ENCODE peak calls at places on chromosomes 6 and 20, in eight cellular contexts. D, U, F, X, S, J, T and K are unnamed samples. For H3K4me1, the result is how much of the 10 kb centered on the place peaks cover.

GRCh38 chr6:137105375-137105774 is 60.6 kb upstream of the IL20RA start:
- DNase-seq in D (no peak), U (no peak), F (no peak), X (no peak), S (no peak), J (no peak), T (no peak), K (no peak)

GRCh38 chr20:5788385-5788895 is 38.2 kb downstream of the SHLD1 start:
- DNase-seq in D (peak), U (peak), F (peak), X (peak), S (peak), J (peak), T (no peak), K (peak)

GRCh38 chr6:161031721-161032495 is 40.3 kb downstream of the MAP3K4 start:
- DNase-seq in D (peak), U (no peak), F (no peak), X (no peak), S (no peak), J (no peak), T (no peak), K (no peak)

GRCh38 chr20:59665656-59666555 is 61.6 kb downstream of the PHACTR3 start:
- DNase-seq in D (no peak), U (no peak), F (no peak), X (no peak), S (no peak), J (no peak), T (no peak), K (no peak)

GRCh38 chr6:87154641-87155271 is 609 bp upstream of the ZNF292 start:
- DNase-seq in D (peak), U (no peak), F (no peak), X (no peak), S (no peak), J (no peak), T (no peak), K (no peak)

GRCh38 chr6:71038966-71039365 is 82.1 kb upstream of the B3GAT2 start:
- DNase-seq in D (peak), U (no peak), F (no peak), X (no peak), S (no peak), J (no peak), T (no peak), K (no peak)

GRCh38 chr6:49121970-49122369 is 341.1 kb downstream of the MMUT start:
- DNase-seq in D (no peak), U (no peak), F (no peak), X (no peak), S (no peak), J (no peak), T (no peak), K (no peak)

GRCh38 chr20:46099491-46100287 is 9.9 kb upstream of the NCOA5 start:
- DNase-seq in D (no peak), U (peak), F (no peak), X (peak), S (no peak), J (peak), T (no peak), K (peak)

GRCh38 chr20:57264908-57265648 is 1.4 kb downstream of the BMP7 start:
- DNase-seq in D (no peak), U (no peak), F (no peak), X (no peak), S (no peak), J (peak), T (peak), K (no peak)

GRCh38 chr6:7230956-7231713 is 81.9 kb downstream of the SSR1 start:
- DNase-seq in D (no peak), U (no peak), F (no peak), X (no peak), S (no peak), J (no peak), T (no peak), K (no peak)

GRCh38 chr20:43992885-43993284 is 78.2 kb downstream of the TOX2 start:
- DNase-seq in D (no peak), U (no peak), F (no peak), X (no peak), S (no peak), J (no peak), T (no peak), K (no peak)

GRCh38 chr6:165662671-165663282 is at the start of gene PDE10A:
- DNase-seq in D (peak), U (peak), F (no peak), X (peak), S (no peak), J (peak), T (peak), K (no peak)

GRCh38 chr6:135861189-135861588 is 9.7 kb downstream of the PDE7B start:
- DNase-seq in D (no peak), U (no peak), F (no peak), X (no peak), S (no peak), J (no peak), T (no peak), K (no peak)

GRCh38 chr20:2700913-2701620 is 8.5 kb downstream of the EBF4 start:
- DNase-seq in D (no peak), U (no peak), F (no peak), X (no peak), S (no peak), J (no peak), T (no peak), K (no peak)

GRCh38 chr6:14984454-14984853 is 261.4 kb upstream of the JARID2 start:
- DNase-seq in D (peak), U (peak), F (no peak), X (peak), S (peak), J (no peak), T (no peak), K (peak)

GRCh38 chr20:11676618-11677289 is 240.9 kb upstream of the BTBD3 start:
- DNase-seq in D (peak), U (no peak), F (peak), X (peak), S (peak), J (peak), T (peak), K (no peak)

GRCh38 chr6:165744515-165745228 is 81.6 kb upstream of the PDE10A start:
- DNase-seq in D (peak), U (no peak), F (no peak), X (no peak), S (no peak), J (no peak), T (no peak), K (no peak)

GRCh38 chr6:85354761-85355618 is 94.9 kb upstream of the NT5E start:
- DNase-seq in D (peak), U (peak), F (peak), X (peak), S (peak), J (peak), T (peak), K (peak)

GRCh38 chr6:40923326-40923725 is 115.7 kb downstream of the UNC5CL start:
- DNase-seq in D (no peak), U (no peak), F (no peak), X (no peak), S (no peak), J (peak), T (no peak), K (no peak)

GRCh38 chr20:25048519-25048952 is 9.4 kb downstream of the ACSS1 start:
- DNase-seq in D (no peak), U (no peak), F (no peak), X (peak), S (peak), J (no peak), T (peak), K (no peak)

GRCh38 chr20:38308047-38308438 is 4.1 kb downstream of the BPI start:
- DNase-seq in D (no peak), U (no peak), F (no peak), X (no peak), S (no peak), J (no peak), T (no peak), K (no peak)

GRCh38 chr20:23187759-23188158 is 101.6 kb upstream of the CD93 start:
- DNase-seq in D (no peak), U (peak), F (no peak), X (peak), S (peak), J (no peak), T (peak), K (peak)

GRCh38 chr6:31205638-31206037 is 35.2 kb upstream of the POU5F1 start:
- DNase-seq in D (no peak), U (no peak), F (no peak), X (no peak), S (no peak), J (no peak), T (no peak), K (no peak)

GRCh38 chr20:45066372-45066771 is 34.6 kb downstream of the KCNS1 start:
- DNase-seq in D (peak), U (no peak), F (no peak), X (no peak), S (no peak), J (no peak), T (no peak), K (no peak)

GRCh38 chr6:141107562-141108160 is 1025.1 kb upstream of the GJE1 start:
- DNase-seq in D (no peak), U (no peak), F (peak), X (no peak), S (no peak), J (no peak), T (no peak), K (no peak)

GRCh38 chr6:158620963-158621693 is 23.4 kb downstream of the DYNLT1 start:
- DNase-seq in D (no peak), U (no peak), F (no peak), X (no peak), S (peak), J (no peak), T (no peak), K (peak)

GRCh38 chr6:113457156-113457555 is 400.0 kb upstream of the MARCKS start:
- DNase-seq in D (peak), U (no peak), F (no peak), X (no peak), S (no peak), J (no peak), T (no peak), K (no peak)

GRCh38 chr6:71197267-71197666 is 91.3 kb upstream of the OGFRL1 start:
- DNase-seq in D (peak), U (no peak), F (no peak), X (no peak), S (no peak), J (no peak), T (no peak), K (no peak)

GRCh38 chr20:33568378-33569289 is 78.7 kb downstream of the CBFA2T2 start:
- DNase-seq in D (peak), U (peak), F (no peak), X (peak), S (no peak), J (peak), T (no peak), K (no peak)

GRCh38 chr6:43086022-43086658 is 10.0 kb downstream of the PTK7 start:
- DNase-seq in D (no peak), U (no peak), F (no peak), X (no peak), S (no peak), J (no peak), T (no peak), K (no peak)

GRCh38 chr20:6718660-6719059 is 48.8 kb upstream of the BMP2 start:
- DNase-seq in D (no peak), U (no peak), F (no peak), X (no peak), S (no peak), J (no peak), T (no peak), K (no peak)

GRCh38 chr6:96058094-96058493 is 42.3 kb downstream of the FUT9 start:
- DNase-seq in D (no peak), U (no peak), F (no peak), X (no peak), S (no peak), J (no peak), T (no peak), K (no peak)

GRCh38 chr6:32118782-32119628 is 9.0 kb downstream of the ATF6B start:
- DNase-seq in D (peak), U (peak), F (peak), X (peak), S (peak), J (peak), T (peak), K (peak)

GRCh38 chr20:47677314-47678129 is 107.8 kb downstream of the SULF2 start:
- DNase-seq in D (peak), U (peak), F (peak), X (peak), S (no peak), J (peak), T (peak), K (peak)

GRCh38 chr6:42075159-42075838 is 25.0 kb downstream of the TAF8 start:
- DNase-seq in D (peak), U (peak), F (peak), X (peak), S (peak), J (peak), T (peak), K (peak)

GRCh38 chr6:13808806-13809205 is 5.6 kb downstream of the MCUR1 start:
- DNase-seq in D (no peak), U (no peak), F (no peak), X (no peak), S (no peak), J (no peak), T (no peak), K (no peak)

GRCh38 chr20:38452880-38453624 is 17.9 kb upstream of the SNHG17 start:
- DNase-seq in D (peak), U (no peak), F (no peak), X (no peak), S (no peak), J (no peak), T (peak), K (no peak)

DNA sequence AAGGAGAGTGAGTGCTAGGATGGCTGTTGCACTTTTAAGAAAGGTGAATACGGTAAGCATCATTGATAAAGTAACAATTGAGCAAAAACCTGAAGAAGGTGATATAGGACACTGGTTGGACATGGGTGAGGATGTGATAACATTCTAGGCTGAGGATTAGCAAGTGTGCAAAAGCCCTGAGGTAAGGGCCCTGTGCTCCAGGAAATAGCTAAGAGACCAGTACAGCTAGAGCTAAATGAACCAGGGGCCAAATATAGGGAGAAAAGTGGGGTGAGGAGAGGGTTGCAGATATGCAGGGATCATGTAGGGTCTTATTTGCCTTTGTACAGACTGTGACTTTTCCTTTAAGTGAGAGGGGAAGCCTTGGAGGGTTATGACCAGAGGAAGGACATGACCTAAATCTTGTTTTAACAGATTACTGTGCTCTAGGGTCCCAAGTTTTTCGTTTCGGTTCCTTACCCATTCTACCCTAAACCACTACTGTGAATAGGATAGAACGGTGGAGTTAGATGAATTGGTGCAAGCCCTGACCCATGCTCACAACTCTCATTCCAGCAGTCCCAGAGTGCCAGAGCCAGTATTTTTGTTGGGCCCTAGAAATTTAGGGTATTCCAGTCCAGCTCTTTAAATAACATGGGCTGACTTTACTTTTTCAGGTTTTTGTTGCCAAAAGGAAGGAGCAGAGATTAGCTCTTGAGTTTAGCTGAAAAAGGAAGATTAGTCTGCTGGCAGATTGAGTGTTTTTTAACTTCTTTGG is 10.7 kb downstream of the MAPK14 start:
- DNase-seq in D (no peak), U (no peak), F (no peak), X (no peak), S (no peak), J (no peak), T (no peak), K (no peak)
- H3K4me1 ChIP-seq in D (under half), U (half or more), F (under half), X (half or more), S (half or more), J (under half), T (half or more), K (under half)

DNA sequence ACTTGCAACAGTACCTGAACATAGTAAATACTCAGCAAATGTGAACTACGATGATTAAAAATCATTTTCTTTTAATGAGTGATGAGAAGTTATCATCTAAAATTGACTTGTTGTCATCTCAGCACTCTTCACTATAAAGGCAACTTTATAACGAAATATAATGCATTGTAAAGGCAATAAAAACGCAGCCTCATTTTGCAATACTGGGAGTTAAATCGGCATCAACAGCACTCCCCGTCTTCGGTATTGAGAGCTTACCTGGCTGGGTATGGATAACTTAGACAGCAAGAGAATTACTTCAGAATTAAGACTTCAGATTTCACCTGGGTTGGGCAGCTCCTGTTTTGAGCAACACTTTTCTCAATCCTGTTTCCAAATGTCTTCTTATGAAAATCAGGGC is 20.8 kb downstream of the NKX2-2 start:
- DNase-seq in D (no peak), U (no peak), F (no peak), X (no peak), S (no peak), J (no peak), T (no peak), K (no peak)
- TF ChIP-seq CTCF in D (no peak), U (no peak), F (no peak), X (no peak), S (no peak), J (no peak), T (no peak), K (no peak)

GRCh38 chr6:108685970-108686369 is 125.3 kb downstream of the FOXO3 start:
- DNase-seq in D (no peak), U (no peak), F (no peak), X (no peak), S (no peak), J (no peak), T (no peak), K (no peak)
- H3K4me1 ChIP-seq in D (under half), U (half or more), F (under half), X (half or more), S (under half), J (under half), T (under half), K (under half)

GRCh38 chr20:37011147-37011546 is 59.6 kb upstream of the SAMHD1 start:
- DNase-seq in D (no peak), U (no peak), F (no peak), X (no peak), S (no peak), J (no peak), T (no peak), K (no peak)

GRCh38 chr20:37007898-37008649 is 56.6 kb upstream of the SAMHD1 start:
- DNase-seq in D (peak), U (no peak), F (no peak), X (no peak), S (no peak), J (no peak), T (no peak), K (no peak)
- TF ChIP-seq CTCF in D (peak), U (peak), F (no peak), X (no peak), S (no peak), J (no peak), T (no peak), K (no peak)

GRCh38 chr6:97870273-97870672 is 587.3 kb upstream of the MMS22L start:
- DNase-seq in D (no peak), U (no peak), F (no peak), X (no peak), S (no peak), J (no peak), T (no peak), K (no peak)

GRCh38 chr6:97865612-97866011 is 582.6 kb upstream of the MMS22L start:
- DNase-seq in D (no peak), U (no peak), F (no peak), X (no peak), S (no peak), J (no peak), T (no peak), K (no peak)

GRCh38 chr6:97866616-97867015 is 583.6 kb upstream of the MMS22L start:
- DNase-seq in D (no peak), U (no peak), F (no peak), X (no peak), S (no peak), J (no peak), T (no peak), K (no peak)

GRCh38 chr6:97864366-97864765 is 581.4 kb upstream of the MMS22L start:
- DNase-seq in D (no peak), U (no peak), F (no peak), X (no peak), S (no peak), J (no peak), T (no peak), K (no peak)

DNA sequence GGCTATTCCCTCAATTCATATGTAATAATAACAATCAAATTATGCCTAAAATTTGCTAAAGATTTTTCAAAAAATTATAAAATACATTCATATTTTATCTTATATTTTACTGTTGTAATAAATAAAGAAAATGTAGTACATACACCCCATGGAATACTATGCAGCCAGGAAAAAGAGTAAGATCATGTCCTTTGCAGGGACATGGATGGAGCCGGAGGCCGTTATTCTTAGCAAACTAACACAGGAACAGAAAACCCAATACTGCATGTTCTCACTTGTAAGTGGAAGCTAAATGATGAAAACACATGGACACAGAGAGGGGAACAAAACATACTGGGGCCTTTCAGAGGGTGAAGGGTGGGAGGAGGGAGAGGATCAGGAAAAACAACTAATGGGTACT is 584.2 kb upstream of the MMS22L start:
- DNase-seq in D (no peak), U (no peak), F (no peak), X (no peak), S (no peak), J (no peak), T (no peak), K (no peak)
- H3K4me1 ChIP-seq in D (under half), U (under half), F (under half), X (under half), S (under half), J (under half), T (under half), K (under half)

DNA sequence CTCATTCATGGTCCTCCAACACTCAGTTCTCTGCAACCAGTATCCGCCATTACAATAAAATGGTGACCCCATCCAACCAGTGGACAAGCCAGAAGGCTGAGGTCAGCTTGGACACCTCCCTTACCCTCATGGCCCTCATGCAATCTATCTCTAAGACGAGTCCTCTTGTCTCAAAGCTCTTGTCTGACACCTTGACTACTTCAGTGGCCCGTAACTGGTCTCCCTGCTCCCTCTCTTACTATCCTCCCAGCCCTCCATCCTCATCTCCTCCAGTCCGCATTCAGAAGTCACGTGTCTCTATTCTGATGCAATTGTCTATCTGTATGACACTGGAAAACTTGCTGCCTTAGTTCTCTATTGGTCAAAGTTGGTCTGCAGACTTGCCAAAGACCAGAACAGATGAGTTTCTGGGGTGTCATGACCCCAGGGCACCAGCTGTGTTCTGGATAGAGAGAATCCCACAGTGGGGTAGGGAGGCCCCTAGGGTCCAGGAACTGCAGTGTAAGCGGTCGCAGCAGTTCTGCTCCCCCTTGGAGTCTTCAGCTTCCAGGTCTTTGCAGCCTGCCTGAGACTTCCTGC is 59.6 kb upstream of the RNF24 start:
- DNase-seq in D (no peak), U (no peak), F (no peak), X (no peak), S (no peak), J (no peak), T (no peak), K (no peak)
- TF ChIP-seq CTCF in D (no peak), U (no peak), F (no peak), X (no peak), S (no peak), J (no peak), T (no peak), K (no peak)